ENCODE peak calls at places on chromosomes 4 and X, in eight cellular contexts. K is HFFc6; Z is stimulated activated CD4-positive, alpha-beta T cell treated with anti-CD3 and anti-CD28 coated beads, Interleukin-12 subunit alpha, Interleukin-12 subunit beta, amount 100 ng/mL, for 48 hours; M is CD14-positive monocyte; A is naive thymus-derived CD4-positive, alpha-beta T cell; B is activated naive CD8-positive, alpha-beta T cell treated with anti-CD3 and anti-CD28 coated beads for 36 hours; I is heart left ventricle; S is activated CD4-positive, alpha-beta T cell treated with anti-CD3 and anti-CD28 coated beads, Interleukin-2, amount 50 U/mL, for 1 hour. J is an unnamed sample.

GRCh38 chr4:77156912-77157858 is at the start of gene CCNG2:
- DNase-seq in K (no peak), Z (peak), M (peak), A (peak), B (peak), I (peak), S (peak), J (peak)

GRCh38 chr4:142360657-142361056 is 485.4 kb downstream of the INPP4B start:
- DNase-seq in K (no peak), Z (no peak), M (no peak), A (no peak), B (no peak), I (no peak), S (no peak), J (no peak)

GRCh38 chr4:168631241-168632151 is 134.6 kb downstream of the PALLD start:
- DNase-seq in K (no peak), Z (no peak), M (no peak), A (no peak), B (peak), I (peak), S (no peak), J (peak)

GRCh38 chrX:16416588-16416987 is 233.4 kb upstream of the S100G start:
- DNase-seq in K (no peak), Z (no peak), M (no peak), A (no peak), B (no peak), I (no peak), S (no peak), J (no peak)

GRCh38 chr4:113758361-113758760 is 3.2 kb downstream of the CAMK2D start:
- DNase-seq in K (peak), Z (no peak), M (no peak), A (no peak), B (no peak), I (no peak), S (no peak), J (no peak)

GRCh38 chrX:49695276-49696180 is at the start of gene PAGE1:
- DNase-seq in K (no peak), Z (no peak), M (no peak), A (no peak), B (no peak), I (no peak), S (no peak), J (no peak)

GRCh38 chr4:8315343-8316250 is 46.0 kb downstream of the HTRA3 start:
- DNase-seq in K (peak), Z (no peak), M (no peak), A (no peak), B (no peak), I (peak), S (no peak), J (peak)

GRCh38 chrX:106243376-106243775 is 75.3 kb downstream of the PWWP3B start:
- DNase-seq in K (no peak), Z (no peak), M (no peak), A (no peak), B (no peak), I (no peak), S (no peak), J (no peak)

GRCh38 chr4:125572601-125573000 is 257.8 kb downstream of the FAT4 start:
- DNase-seq in K (peak), Z (no peak), M (no peak), A (no peak), B (no peak), I (no peak), S (no peak), J (no peak)

GRCh38 chrX:56813318-56813837 is 84.3 kb downstream of the NBDY start:
- DNase-seq in K (peak), Z (no peak), M (peak), A (peak), B (peak), I (no peak), S (peak), J (no peak)

GRCh38 chr4:41058426-41058825 is 155.9 kb downstream of the APBB2 start:
- DNase-seq in K (peak), Z (no peak), M (no peak), A (no peak), B (no peak), I (no peak), S (no peak), J (no peak)

GRCh38 chr4:189117426-189117825 is 823.2 kb upstream of the FRG1 start:
- DNase-seq in K (peak), Z (no peak), M (no peak), A (no peak), B (no peak), I (no peak), S (no peak), J (no peak)

GRCh38 chr4:184951668-184952160 is 66.6 kb upstream of the HELT start:
- DNase-seq in K (no peak), Z (no peak), M (no peak), A (no peak), B (no peak), I (no peak), S (no peak), J (no peak)

J was measured in sigmoid colon.